ENCODE peak calls at places on chromosomes 3 and 15, in nine cellular contexts. One of them, this sample, is unnamed.

GRCh38 chr15:63189955-63190691 is 717 bp downstream of the RAB8B start:
- DNase-seq in activated CD4-positive, alpha-beta T cell treated with anti-CD3 and anti-CD28 coated beads, Interleukin-2, amount 50 U/mL, for 1 hour: no peak
- DNase-seq in AG04450: no peak
- DNase-seq in mesendoderm: peak
- DNase-seq in non-pigmented ciliary epithelial cell: no peak
- DNase-seq in heart right ventricle: no peak
- DNase-seq in effector CD8-positive, alpha-beta T cell: no peak
- DNase-seq in bronchial epithelial cell: peak
- DNase-seq in activated CD8-positive, alpha-beta memory T cell treated with anti-CD3 and anti-CD28 coated beads for 1 hour: no peak
- DNase-seq in this sample: no peak

GRCh38 chr15:96142498-96142897 is 188.0 kb upstream of the NR2F2 start:
- DNase-seq in AG04450: no peak
- DNase-seq in activated CD8-positive, alpha-beta memory T cell treated with anti-CD3 and anti-CD28 coated beads for 1 hour: no peak
- DNase-seq in bronchial epithelial cell: no peak
- DNase-seq in non-pigmented ciliary epithelial cell: no peak
- DNase-seq in mesendoderm: no peak
- DNase-seq in heart right ventricle: no peak
- DNase-seq in activated CD4-positive, alpha-beta T cell treated with anti-CD3 and anti-CD28 coated beads, Interleukin-2, amount 50 U/mL, for 1 hour: no peak
- DNase-seq in effector CD8-positive, alpha-beta T cell: no peak
- DNase-seq in this sample: no peak

GRCh38 chr3:188348445-188349244 is 194.7 kb downstream of the LPP start:
- DNase-seq in non-pigmented ciliary epithelial cell: peak
- DNase-seq in AG04450: peak
- DNase-seq in effector CD8-positive, alpha-beta T cell: no peak
- DNase-seq in activated CD8-positive, alpha-beta memory T cell treated with anti-CD3 and anti-CD28 coated beads for 1 hour: no peak
- DNase-seq in mesendoderm: peak
- DNase-seq in activated CD4-positive, alpha-beta T cell treated with anti-CD3 and anti-CD28 coated beads, Interleukin-2, amount 50 U/mL, for 1 hour: no peak
- DNase-seq in heart right ventricle: peak
- DNase-seq in bronchial epithelial cell: peak
- DNase-seq in this sample: no peak

GRCh38 chr15:78768096-78768495 is 43.2 kb downstream of the ADAMTS7 start:
- DNase-seq in mesendoderm: no peak
- DNase-seq in bronchial epithelial cell: no peak
- DNase-seq in activated CD8-positive, alpha-beta memory T cell treated with anti-CD3 and anti-CD28 coated beads for 1 hour: no peak
- DNase-seq in activated CD4-positive, alpha-beta T cell treated with anti-CD3 and anti-CD28 coated beads, Interleukin-2, amount 50 U/mL, for 1 hour: no peak
- DNase-seq in heart right ventricle: no peak
- DNase-seq in AG04450: no peak
- DNase-seq in non-pigmented ciliary epithelial cell: no peak
- DNase-seq in effector CD8-positive, alpha-beta T cell: no peak
- DNase-seq in this sample: no peak

GRCh38 chr15:20351448-20351961 is 190.1 kb downstream of the GOLGA6L6 start:
- DNase-seq in effector CD8-positive, alpha-beta T cell: no peak
- DNase-seq in activated CD4-positive, alpha-beta T cell treated with anti-CD3 and anti-CD28 coated beads, Interleukin-2, amount 50 U/mL, for 1 hour: no peak
- DNase-seq in mesendoderm: no peak
- DNase-seq in heart right ventricle: no peak
- DNase-seq in bronchial epithelial cell: no peak
- DNase-seq in non-pigmented ciliary epithelial cell: no peak
- DNase-seq in AG04450: no peak
- DNase-seq in activated CD8-positive, alpha-beta memory T cell treated with anti-CD3 and anti-CD28 coated beads for 1 hour: no peak
- DNase-seq in this sample: no peak

GRCh38 chr15:57406040-57406772 is 29.9 kb downstream of the CGNL1 start:
- DNase-seq in activated CD8-positive, alpha-beta memory T cell treated with anti-CD3 and anti-CD28 coated beads for 1 hour: no peak
- DNase-seq in non-pigmented ciliary epithelial cell: no peak
- DNase-seq in activated CD4-positive, alpha-beta T cell treated with anti-CD3 and anti-CD28 coated beads, Interleukin-2, amount 50 U/mL, for 1 hour: no peak
- DNase-seq in mesendoderm: peak
- DNase-seq in heart right ventricle: no peak
- DNase-seq in AG04450: no peak
- DNase-seq in effector CD8-positive, alpha-beta T cell: no peak
- DNase-seq in bronchial epithelial cell: no peak
- DNase-seq in this sample: no peak

GRCh38 chr15:31217566-31218270 is 108.9 kb upstream of the KLF13 start:
- DNase-seq in AG04450: no peak
- DNase-seq in bronchial epithelial cell: no peak
- DNase-seq in heart right ventricle: no peak
- DNase-seq in activated CD4-positive, alpha-beta T cell treated with anti-CD3 and anti-CD28 coated beads, Interleukin-2, amount 50 U/mL, for 1 hour: no peak
- DNase-seq in mesendoderm: no peak
- DNase-seq in non-pigmented ciliary epithelial cell: no peak
- DNase-seq in effector CD8-positive, alpha-beta T cell: no peak
- DNase-seq in activated CD8-positive, alpha-beta memory T cell treated with anti-CD3 and anti-CD28 coated beads for 1 hour: no peak
- DNase-seq in this sample: no peak

GRCh38 chr3:134387293-134387692 is 13.0 kb upstream of the AMOTL2 start:
- DNase-seq in AG04450: no peak
- DNase-seq in activated CD4-positive, alpha-beta T cell treated with anti-CD3 and anti-CD28 coated beads, Interleukin-2, amount 50 U/mL, for 1 hour: no peak
- DNase-seq in mesendoderm: no peak
- DNase-seq in bronchial epithelial cell: no peak
- DNase-seq in heart right ventricle: no peak
- DNase-seq in effector CD8-positive, alpha-beta T cell: no peak
- DNase-seq in activated CD8-positive, alpha-beta memory T cell treated with anti-CD3 and anti-CD28 coated beads for 1 hour: no peak
- DNase-seq in non-pigmented ciliary epithelial cell: no peak
- DNase-seq in this sample: no peak

GRCh38 chr3:128270559-128271492 is 117.5 kb downstream of the EEFSEC start:
- DNase-seq in heart right ventricle: no peak
- DNase-seq in activated CD8-positive, alpha-beta memory T cell treated with anti-CD3 and anti-CD28 coated beads for 1 hour: no peak
- DNase-seq in AG04450: no peak
- DNase-seq in effector CD8-positive, alpha-beta T cell: no peak
- DNase-seq in activated CD4-positive, alpha-beta T cell treated with anti-CD3 and anti-CD28 coated beads, Interleukin-2, amount 50 U/mL, for 1 hour: no peak
- DNase-seq in non-pigmented ciliary epithelial cell: no peak
- DNase-seq in bronchial epithelial cell: peak
- DNase-seq in mesendoderm: peak
- DNase-seq in this sample: no peak

GRCh38 chr15:57032338-57032737 is 113.9 kb downstream of the TCF12 start:
- DNase-seq in bronchial epithelial cell: no peak
- DNase-seq in AG04450: no peak
- DNase-seq in effector CD8-positive, alpha-beta T cell: no peak
- DNase-seq in mesendoderm: no peak
- DNase-seq in non-pigmented ciliary epithelial cell: no peak
- DNase-seq in heart right ventricle: no peak
- DNase-seq in activated CD4-positive, alpha-beta T cell treated with anti-CD3 and anti-CD28 coated beads, Interleukin-2, amount 50 U/mL, for 1 hour: no peak
- DNase-seq in activated CD8-positive, alpha-beta memory T cell treated with anti-CD3 and anti-CD28 coated beads for 1 hour: no peak
- DNase-seq in this sample: no peak

This sample was measured in NCI-H1092 treated with DMSO at 0.1 percent for 48 hours.